ENCODE peak calls at places on chromosomes 5 and 9, in four cellular contexts. One of them, this sample, is unnamed.

GRCh38 chr9:87088192-87088591 is 140.9 kb upstream of the GAS1 start:
- DNase-seq in PC-9: no peak
- DNase-seq in upper lobe of right lung: no peak
- DNase-seq in DND-41: no peak
- DNase-seq in this sample: no peak

GRCh38 chr9:76877961-76878360 is 28.0 kb downstream of the PRUNE2 start:
- DNase-seq in PC-9: no peak
- DNase-seq in upper lobe of right lung: no peak
- DNase-seq in DND-41: no peak
- DNase-seq in this sample: no peak

GRCh38 chr9:5843450-5844249 is 10.7 kb upstream of the ERMP1 start:
- DNase-seq in PC-9: peak
- DNase-seq in upper lobe of right lung: no peak
- DNase-seq in DND-41: no peak
- DNase-seq in this sample: no peak

GRCh38 chr9:89436963-89437625 is 60.8 kb downstream of the SEMA4D start:
- DNase-seq in PC-9: no peak
- DNase-seq in upper lobe of right lung: peak
- DNase-seq in DND-41: no peak
- DNase-seq in this sample: peak

GRCh38 chr5:131377785-131378325 is 114.0 kb downstream of the CDC42SE2 start:
- DNase-seq in PC-9: no peak
- DNase-seq in upper lobe of right lung: no peak
- DNase-seq in DND-41: no peak
- DNase-seq in this sample: no peak

GRCh38 chr9:109889456-109889855 is 109.5 kb downstream of the PALM2AKAP2 start:
- DNase-seq in PC-9: no peak
- DNase-seq in upper lobe of right lung: no peak
- DNase-seq in DND-41: no peak
- DNase-seq in this sample: no peak

GRCh38 chr5:118326496-118327045 is 661.8 kb downstream of the DTWD2 start:
- DNase-seq in PC-9: no peak
- DNase-seq in upper lobe of right lung: no peak
- DNase-seq in DND-41: no peak
- DNase-seq in this sample: no peak

GRCh38 chr9:99826579-99826978 is 4.9 kb downstream of the NR4A3 start:
- DNase-seq in PC-9: no peak
- DNase-seq in upper lobe of right lung: no peak
- DNase-seq in DND-41: no peak
- DNase-seq in this sample: no peak

GRCh38 chr9:113632776-113633590 is 169.5 kb downstream of the RGS3 start:
- DNase-seq in PC-9: no peak
- DNase-seq in upper lobe of right lung: peak
- DNase-seq in DND-41: no peak
- DNase-seq in this sample: no peak

GRCh38 chr5:148297695-148298094 is 14.5 kb upstream of the SPINK7 start:
- DNase-seq in PC-9: no peak
- DNase-seq in upper lobe of right lung: no peak
- DNase-seq in DND-41: no peak
- DNase-seq in this sample: no peak

GRCh38 chr5:80955082-80955481 is 5.1 kb upstream of the RASGRF2 start:
- DNase-seq in PC-9: no peak
- DNase-seq in upper lobe of right lung: no peak
- DNase-seq in DND-41: no peak
- DNase-seq in this sample: no peak

GRCh38 chr9:18479405-18479804 is 5.5 kb downstream of the ADAMTSL1 start:
- DNase-seq in PC-9: no peak
- DNase-seq in upper lobe of right lung: no peak
- DNase-seq in DND-41: no peak
- DNase-seq in this sample: no peak

GRCh38 chr9:5231212-5231611 is at the start of gene INSL4:
- DNase-seq in PC-9: no peak
- DNase-seq in upper lobe of right lung: no peak
- DNase-seq in DND-41: no peak
- DNase-seq in this sample: no peak

GRCh38 chr5:142537938-142538337 is 148.0 kb downstream of the FGF1 start:
- DNase-seq in PC-9: no peak
- DNase-seq in upper lobe of right lung: no peak
- DNase-seq in DND-41: no peak
- DNase-seq in this sample: no peak

GRCh38 chr5:171865431-171865830 is 79.8 kb downstream of the SMIM23 start:
- DNase-seq in PC-9: no peak
- DNase-seq in upper lobe of right lung: no peak
- DNase-seq in DND-41: no peak
- DNase-seq in this sample: no peak

GRCh38 chr5:31854625-31855526 is 215.9 kb downstream of the PDZD2 start:
- DNase-seq in PC-9: no peak
- DNase-seq in upper lobe of right lung: peak
- DNase-seq in DND-41: no peak
- DNase-seq in this sample: peak

GRCh38 chr5:132751444-132751843 is 4.2 kb downstream of the CCNI2 start:
- DNase-seq in PC-9: no peak
- DNase-seq in upper lobe of right lung: no peak
- DNase-seq in DND-41: no peak
- DNase-seq in this sample: no peak

GRCh38 chr5:68378204-68378830 is 162.8 kb downstream of the PIK3R1 start:
- DNase-seq in PC-9: no peak
- DNase-seq in upper lobe of right lung: no peak
- DNase-seq in DND-41: peak
- DNase-seq in this sample: no peak

GRCh38 chr9:33290994-33291397 is 680 bp downstream of the NFX1 start:
- DNase-seq in PC-9: peak
- DNase-seq in upper lobe of right lung: no peak
- DNase-seq in DND-41: no peak
- DNase-seq in this sample: no peak

GRCh38 chr9:110076894-110077725 is 130.8 kb downstream of the C9orf152 start:
- DNase-seq in PC-9: peak
- DNase-seq in upper lobe of right lung: no peak
- DNase-seq in DND-41: no peak
- DNase-seq in this sample: no peak

GRCh38 chr9:14238518-14238917 is 75.4 kb downstream of the NFIB start:
- DNase-seq in PC-9: peak
- DNase-seq in upper lobe of right lung: no peak
- DNase-seq in DND-41: no peak
- DNase-seq in this sample: no peak

GRCh38 chr5:151319334-151319733 is 15.8 kb upstream of the SLC36A3 start:
- DNase-seq in PC-9: no peak
- DNase-seq in upper lobe of right lung: no peak
- DNase-seq in DND-41: no peak
- DNase-seq in this sample: no peak

GRCh38 chr9:96256800-96257199 is 45.2 kb downstream of the HSD17B3 start:
- DNase-seq in PC-9: no peak
- DNase-seq in upper lobe of right lung: no peak
- DNase-seq in DND-41: no peak
- DNase-seq in this sample: no peak

GRCh38 chr5:103439007-103439406 is 123.6 kb downstream of the NUDT12 start:
- DNase-seq in PC-9: no peak
- DNase-seq in upper lobe of right lung: no peak
- DNase-seq in DND-41: no peak
- DNase-seq in this sample: no peak

GRCh38 chr5:103442756-103443155 is 119.8 kb downstream of the NUDT12 start:
- DNase-seq in PC-9: no peak
- DNase-seq in upper lobe of right lung: no peak
- DNase-seq in DND-41: no peak
- DNase-seq in this sample: no peak

GRCh38 chr5:103444333-103445038 is 118.1 kb downstream of the NUDT12 start:
- DNase-seq in PC-9: peak
- DNase-seq in upper lobe of right lung: no peak
- DNase-seq in DND-41: no peak
- DNase-seq in this sample: no peak

GRCh38 chr5:103445426-103446035 is 117.1 kb downstream of the NUDT12 start:
- DNase-seq in PC-9: no peak
- DNase-seq in upper lobe of right lung: no peak
- DNase-seq in DND-41: no peak
- DNase-seq in this sample: no peak

DNA sequence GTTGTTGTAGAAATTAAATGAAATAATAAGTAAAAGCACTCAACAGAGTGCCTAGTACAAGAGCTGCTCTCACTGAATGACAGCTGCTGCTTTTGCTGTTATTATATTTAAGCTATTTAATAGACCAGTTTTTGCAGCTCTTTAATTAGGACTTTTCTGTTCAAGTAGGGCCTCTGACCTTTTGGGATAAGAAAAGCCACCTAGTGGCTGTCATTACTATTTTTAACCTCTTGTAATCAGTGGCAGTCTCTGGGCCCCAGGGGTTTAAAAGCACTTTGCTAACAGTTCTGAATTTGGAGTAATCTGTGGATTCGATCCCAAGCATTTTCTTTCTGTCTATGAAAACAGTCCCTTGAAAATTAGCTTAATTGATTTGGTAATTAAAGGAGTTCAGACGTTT is 121.1 kb downstream of the NUDT12 start:
- DNase-seq in PC-9: no peak
- DNase-seq in upper lobe of right lung: no peak
- DNase-seq in DND-41: no peak
- DNase-seq in this sample: no peak
- TF ChIP-seq CTCF in PC-9: peak
- TF ChIP-seq CTCF in upper lobe of right lung: no peak
- TF ChIP-seq CTCF in DND-41: peak
- TF ChIP-seq CTCF in this sample: no peak

GRCh38 chr9:38125889-38126288 is 56.9 kb upstream of the SHB start:
- DNase-seq in PC-9: no peak
- DNase-seq in upper lobe of right lung: no peak
- DNase-seq in DND-41: no peak
- DNase-seq in this sample: no peak
- H3K27ac ChIP-seq in PC-9: no peak
- H3K27ac ChIP-seq in upper lobe of right lung: no peak
- H3K27ac ChIP-seq in DND-41: peak
- H3K27ac ChIP-seq in this sample: no peak

GRCh38 chr9:134632329-134632728 is 9.3 kb upstream of the COL5A1 start:
- DNase-seq in PC-9: no peak
- DNase-seq in upper lobe of right lung: peak
- DNase-seq in DND-41: no peak
- DNase-seq in this sample: no peak
- TF ChIP-seq CTCF in PC-9: no peak
- TF ChIP-seq CTCF in upper lobe of right lung: no peak
- TF ChIP-seq CTCF in DND-41: no peak
- TF ChIP-seq CTCF in this sample: no peak

DNA sequence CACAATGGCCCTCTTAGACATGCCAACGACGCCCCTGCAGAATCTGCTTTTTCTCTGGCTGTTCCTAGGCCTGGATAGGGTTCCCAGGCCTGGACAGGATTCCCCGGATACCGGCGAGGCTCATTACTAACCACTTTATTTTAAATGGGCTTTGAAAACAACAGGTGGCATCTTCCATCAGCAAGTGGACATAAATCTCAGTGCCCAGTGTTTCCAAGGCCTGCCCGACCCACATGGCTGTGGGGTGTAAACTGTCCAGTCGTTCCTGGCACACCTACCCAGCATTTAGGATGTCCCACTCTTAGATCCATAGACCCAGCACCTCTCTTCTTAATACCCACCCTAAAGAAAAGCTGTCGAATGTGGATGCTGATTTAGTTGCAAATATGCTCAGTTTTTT is 896 bp downstream of the CMBL start:
- DNase-seq in PC-9: no peak
- DNase-seq in upper lobe of right lung: no peak
- DNase-seq in DND-41: no peak
- DNase-seq in this sample: no peak
- H3K27ac ChIP-seq in PC-9: peak
- H3K27ac ChIP-seq in upper lobe of right lung: peak
- H3K27ac ChIP-seq in DND-41: no peak
- H3K27ac ChIP-seq in this sample: no peak

GRCh38 chr9:130201399-130201873 is 29.2 kb downstream of the NCS1 start:
- DNase-seq in PC-9: no peak
- DNase-seq in upper lobe of right lung: no peak
- DNase-seq in DND-41: no peak
- DNase-seq in this sample: no peak

GRCh38 chr9:130200038-130200979 is 28.1 kb downstream of the NCS1 start:
- DNase-seq in PC-9: no peak
- DNase-seq in upper lobe of right lung: no peak
- DNase-seq in DND-41: no peak
- DNase-seq in this sample: no peak

GRCh38 chr9:130199605-130200004 is 27.4 kb downstream of the NCS1 start:
- DNase-seq in PC-9: no peak
- DNase-seq in upper lobe of right lung: no peak
- DNase-seq in DND-41: no peak
- DNase-seq in this sample: no peak

GRCh38 chr9:130204341-130204740 is 32.1 kb downstream of the NCS1 start:
- DNase-seq in PC-9: no peak
- DNase-seq in upper lobe of right lung: no peak
- DNase-seq in DND-41: no peak
- DNase-seq in this sample: no peak

DNA sequence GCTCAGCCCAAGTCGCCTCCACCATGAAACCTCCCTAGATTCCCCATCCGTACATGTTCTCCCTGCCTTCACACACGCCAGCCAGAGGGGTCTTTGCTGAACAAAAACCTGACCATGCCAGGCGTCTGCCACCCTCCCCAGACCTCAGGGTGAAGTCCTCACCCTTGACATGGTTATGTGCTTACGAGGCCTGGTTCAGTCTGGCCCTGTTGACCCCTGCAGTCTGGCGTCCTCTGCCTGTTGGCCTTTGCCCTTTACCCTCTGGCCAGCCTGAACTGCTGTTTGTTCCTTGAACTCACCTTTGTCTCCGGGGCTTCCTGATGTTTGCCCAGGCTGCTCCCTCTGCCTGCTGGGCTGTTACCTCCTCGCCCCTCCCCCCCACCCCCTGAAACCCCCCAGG is 29.8 kb downstream of the NCS1 start:
- DNase-seq in PC-9: no peak
- DNase-seq in upper lobe of right lung: no peak
- DNase-seq in DND-41: no peak
- DNase-seq in this sample: no peak
- TF ChIP-seq CTCF in PC-9: no peak
- TF ChIP-seq CTCF in upper lobe of right lung: no peak
- TF ChIP-seq CTCF in DND-41: no peak
- TF ChIP-seq CTCF in this sample: no peak

DNA sequence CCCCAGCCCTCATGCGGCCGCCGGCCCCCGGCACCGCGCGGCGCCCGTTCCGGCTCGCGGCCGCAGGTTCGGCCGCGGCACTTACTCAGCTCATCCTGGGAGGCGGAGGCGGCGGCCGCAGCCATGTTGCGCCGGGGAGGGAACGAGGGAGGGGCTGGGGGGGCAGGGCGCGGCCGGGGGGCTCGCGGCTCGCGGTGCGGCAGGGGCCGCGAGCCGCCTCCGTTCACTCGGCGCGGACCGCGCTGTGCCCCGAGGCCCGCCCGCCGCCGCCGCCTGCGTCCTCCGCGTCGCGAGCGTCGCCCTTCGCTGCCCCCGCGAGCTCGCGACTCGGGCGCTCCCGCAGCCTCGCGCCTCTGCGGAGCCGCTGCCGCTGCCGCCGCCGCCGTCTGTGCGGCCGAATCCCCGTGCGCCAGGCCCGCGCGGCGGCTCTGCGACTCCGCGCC is 743 bp downstream of the ECPAS start:
- DNase-seq in PC-9: no peak
- DNase-seq in upper lobe of right lung: peak
- DNase-seq in DND-41: no peak
- DNase-seq in this sample: peak
- H3K27ac ChIP-seq in PC-9: peak
- H3K27ac ChIP-seq in upper lobe of right lung: peak
- H3K27ac ChIP-seq in DND-41: no peak
- H3K27ac ChIP-seq in this sample: no peak

DNA sequence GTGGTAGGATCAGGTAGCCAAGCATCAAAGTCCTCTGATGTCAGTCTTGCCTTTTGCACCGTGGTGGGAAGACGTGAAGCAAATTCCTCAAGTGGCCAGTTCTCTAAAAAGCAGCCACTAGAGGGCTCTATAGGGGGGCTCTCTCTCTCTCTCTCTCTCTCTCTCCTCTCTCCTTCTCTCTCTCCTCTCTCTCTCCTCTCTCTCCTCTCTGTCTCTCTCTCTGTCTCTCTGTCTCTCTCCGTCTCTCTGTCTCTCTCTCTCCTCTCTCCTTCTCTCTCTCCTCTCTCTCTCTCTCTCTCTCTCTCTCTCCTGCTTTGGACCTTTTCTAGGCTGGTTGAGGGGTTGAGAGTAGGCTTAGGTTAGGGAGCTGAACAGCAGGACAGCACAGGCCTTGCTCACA is 13.9 kb upstream of the OSMR start:
- DNase-seq in PC-9: no peak
- DNase-seq in upper lobe of right lung: no peak
- DNase-seq in DND-41: peak
- DNase-seq in this sample: no peak
- TF ChIP-seq CTCF in PC-9: peak
- TF ChIP-seq CTCF in upper lobe of right lung: peak
- TF ChIP-seq CTCF in DND-41: peak
- TF ChIP-seq CTCF in this sample: no peak